ENCODE peak calls at places on chromosome 5, in five cellular contexts. One of them, this sample, is unnamed.

GRCh38 chr5:33432656-33433055 is 8.1 kb upstream of the TARS1 start:
- DNase-seq in MM.1S: no peak
- DNase-seq in type B pancreatic cell: no peak
- DNase-seq in suprapubic skin: no peak
- DNase-seq in GM23338: no peak
- DNase-seq in this sample: no peak

GRCh38 chr5:142871056-142871879 is 101.1 kb downstream of the ARHGAP26 start:
- DNase-seq in MM.1S: no peak
- DNase-seq in type B pancreatic cell: no peak
- DNase-seq in suprapubic skin: no peak
- DNase-seq in GM23338: no peak
- DNase-seq in this sample: peak

GRCh38 chr5:66974256-66974655 is 222.3 kb downstream of the CD180 start:
- DNase-seq in MM.1S: no peak
- DNase-seq in type B pancreatic cell: no peak
- DNase-seq in suprapubic skin: no peak
- DNase-seq in GM23338: no peak
- DNase-seq in this sample: no peak

GRCh38 chr5:53378590-53379247 is 101.7 kb upstream of the FST start:
- DNase-seq in MM.1S: no peak
- DNase-seq in type B pancreatic cell: no peak
- DNase-seq in suprapubic skin: no peak
- DNase-seq in GM23338: no peak
- DNase-seq in this sample: peak

GRCh38 chr5:3659907-3660306 is 64.3 kb downstream of the IRX1 start:
- DNase-seq in MM.1S: no peak
- DNase-seq in type B pancreatic cell: no peak
- DNase-seq in suprapubic skin: no peak
- DNase-seq in GM23338: no peak
- DNase-seq in this sample: no peak

GRCh38 chr5:5165541-5166002 is 25.4 kb downstream of the ADAMTS16 start:
- DNase-seq in MM.1S: no peak
- DNase-seq in type B pancreatic cell: no peak
- DNase-seq in suprapubic skin: no peak
- DNase-seq in GM23338: no peak
- DNase-seq in this sample: peak

GRCh38 chr5:38450627-38451371 is 105.6 kb downstream of the LIFR start:
- DNase-seq in MM.1S: no peak
- DNase-seq in type B pancreatic cell: no peak
- DNase-seq in suprapubic skin: no peak
- DNase-seq in GM23338: no peak
- DNase-seq in this sample: no peak

GRCh38 chr5:177468329-177469058 is 4.9 kb downstream of the DBN1 start:
- DNase-seq in MM.1S: no peak
- DNase-seq in type B pancreatic cell: no peak
- DNase-seq in suprapubic skin: no peak
- DNase-seq in GM23338: no peak
- DNase-seq in this sample: no peak

GRCh38 chr5:146860213-146860891 is 18.2 kb downstream of the PPP2R2B start:
- DNase-seq in MM.1S: no peak
- DNase-seq in type B pancreatic cell: no peak
- DNase-seq in suprapubic skin: no peak
- DNase-seq in GM23338: no peak
- DNase-seq in this sample: no peak

GRCh38 chr5:159956074-159956473 is 39.8 kb downstream of the ADRA1B start:
- DNase-seq in MM.1S: no peak
- DNase-seq in type B pancreatic cell: no peak
- DNase-seq in suprapubic skin: no peak
- DNase-seq in GM23338: no peak
- DNase-seq in this sample: no peak

GRCh38 chr5:11617080-11617479 is 287.2 kb downstream of the CTNND2 start:
- DNase-seq in MM.1S: no peak
- DNase-seq in type B pancreatic cell: no peak
- DNase-seq in suprapubic skin: no peak
- DNase-seq in GM23338: no peak
- DNase-seq in this sample: peak

GRCh38 chr5:11622785-11623184 is 281.5 kb downstream of the CTNND2 start:
- DNase-seq in MM.1S: no peak
- DNase-seq in type B pancreatic cell: no peak
- DNase-seq in suprapubic skin: no peak
- DNase-seq in GM23338: no peak
- DNase-seq in this sample: no peak

GRCh38 chr5:11620172-11620571 is 284.1 kb downstream of the CTNND2 start:
- DNase-seq in MM.1S: no peak
- DNase-seq in type B pancreatic cell: no peak
- DNase-seq in suprapubic skin: no peak
- DNase-seq in GM23338: peak
- DNase-seq in this sample: no peak

GRCh38 chr5:11619339-11620028 is 284.8 kb downstream of the CTNND2 start:
- DNase-seq in MM.1S: no peak
- DNase-seq in type B pancreatic cell: no peak
- DNase-seq in suprapubic skin: no peak
- DNase-seq in GM23338: peak
- DNase-seq in this sample: peak
- TF ChIP-seq CTCF in MM.1S: no peak
- TF ChIP-seq CTCF in type B pancreatic cell: peak
- TF ChIP-seq CTCF in suprapubic skin: no peak
- TF ChIP-seq CTCF in GM23338: peak
- TF ChIP-seq CTCF in this sample: peak

DNA sequence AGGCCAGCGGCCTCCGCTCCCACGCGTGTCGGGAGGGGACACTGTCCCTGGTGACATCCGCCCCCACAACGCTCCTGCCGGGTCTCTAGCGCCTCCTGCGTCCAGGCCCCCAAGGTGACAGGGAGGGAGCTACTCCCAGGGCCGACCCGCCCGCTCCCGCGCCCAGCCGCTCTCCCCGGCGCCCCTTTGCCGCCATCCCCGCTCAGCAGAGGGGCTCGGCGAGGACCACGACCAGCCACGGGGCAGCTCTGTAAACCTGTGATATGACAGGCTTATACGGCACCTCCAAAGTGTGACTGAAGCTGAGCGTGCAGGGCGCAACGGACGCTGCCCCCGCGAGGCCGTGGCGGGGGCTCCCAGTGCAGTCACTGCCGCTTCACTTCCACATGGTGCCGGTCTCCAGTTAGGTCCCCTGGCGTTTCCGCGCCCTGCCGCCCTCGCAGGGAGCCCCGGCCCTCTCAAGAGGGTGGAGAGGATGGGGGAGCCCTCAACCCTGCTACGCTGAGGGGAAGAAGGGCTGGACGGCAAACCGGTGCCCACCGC is 978 bp upstream of the ADCY2 start:
- DNase-seq in MM.1S: no peak
- DNase-seq in type B pancreatic cell: no peak
- DNase-seq in suprapubic skin: peak
- DNase-seq in GM23338: peak
- DNase-seq in this sample: no peak
- TF ChIP-seq CTCF in MM.1S: no peak
- TF ChIP-seq CTCF in type B pancreatic cell: peak
- TF ChIP-seq CTCF in suprapubic skin: no peak
- TF ChIP-seq CTCF in GM23338: peak
- TF ChIP-seq CTCF in this sample: no peak

GRCh38 chr5:127343313-127343712 is 52.7 kb downstream of the MEGF10 start:
- DNase-seq in MM.1S: no peak
- DNase-seq in type B pancreatic cell: no peak
- DNase-seq in suprapubic skin: no peak
- DNase-seq in GM23338: no peak
- DNase-seq in this sample: no peak

GRCh38 chr5:127338501-127338900 is 47.9 kb downstream of the MEGF10 start:
- DNase-seq in MM.1S: no peak
- DNase-seq in type B pancreatic cell: no peak
- DNase-seq in suprapubic skin: no peak
- DNase-seq in GM23338: no peak
- DNase-seq in this sample: no peak

GRCh38 chr5:127342364-127342763 is 51.8 kb downstream of the MEGF10 start:
- DNase-seq in MM.1S: no peak
- DNase-seq in type B pancreatic cell: no peak
- DNase-seq in suprapubic skin: no peak
- DNase-seq in GM23338: no peak
- DNase-seq in this sample: no peak

GRCh38 chr5:127340606-127341005 is 50.0 kb downstream of the MEGF10 start:
- DNase-seq in MM.1S: no peak
- DNase-seq in type B pancreatic cell: no peak
- DNase-seq in suprapubic skin: no peak
- DNase-seq in GM23338: no peak
- DNase-seq in this sample: no peak

GRCh38 chr5:127343866-127344265 is 53.3 kb downstream of the MEGF10 start:
- DNase-seq in MM.1S: no peak
- DNase-seq in type B pancreatic cell: no peak
- DNase-seq in suprapubic skin: no peak
- DNase-seq in GM23338: no peak
- DNase-seq in this sample: no peak
- TF ChIP-seq CTCF in MM.1S: no peak
- TF ChIP-seq CTCF in type B pancreatic cell: no peak
- TF ChIP-seq CTCF in suprapubic skin: no peak
- TF ChIP-seq CTCF in GM23338: no peak
- TF ChIP-seq CTCF in this sample: no peak

GRCh38 chr5:42515504-42515903 is 92.3 kb downstream of the GHR start:
- DNase-seq in MM.1S: no peak
- DNase-seq in type B pancreatic cell: no peak
- DNase-seq in suprapubic skin: no peak
- DNase-seq in GM23338: no peak
- DNase-seq in this sample: no peak

GRCh38 chr5:42516282-42517042 is 93.2 kb downstream of the GHR start:
- DNase-seq in MM.1S: no peak
- DNase-seq in type B pancreatic cell: no peak
- DNase-seq in suprapubic skin: no peak
- DNase-seq in GM23338: no peak
- DNase-seq in this sample: no peak

GRCh38 chr5:42513246-42513645 is 90.0 kb downstream of the GHR start:
- DNase-seq in MM.1S: no peak
- DNase-seq in type B pancreatic cell: no peak
- DNase-seq in suprapubic skin: no peak
- DNase-seq in GM23338: no peak
- DNase-seq in this sample: no peak

GRCh38 chr5:42517164-42517563 is 93.9 kb downstream of the GHR start:
- DNase-seq in MM.1S: no peak
- DNase-seq in type B pancreatic cell: no peak
- DNase-seq in suprapubic skin: no peak
- DNase-seq in GM23338: no peak
- DNase-seq in this sample: no peak

DNA sequence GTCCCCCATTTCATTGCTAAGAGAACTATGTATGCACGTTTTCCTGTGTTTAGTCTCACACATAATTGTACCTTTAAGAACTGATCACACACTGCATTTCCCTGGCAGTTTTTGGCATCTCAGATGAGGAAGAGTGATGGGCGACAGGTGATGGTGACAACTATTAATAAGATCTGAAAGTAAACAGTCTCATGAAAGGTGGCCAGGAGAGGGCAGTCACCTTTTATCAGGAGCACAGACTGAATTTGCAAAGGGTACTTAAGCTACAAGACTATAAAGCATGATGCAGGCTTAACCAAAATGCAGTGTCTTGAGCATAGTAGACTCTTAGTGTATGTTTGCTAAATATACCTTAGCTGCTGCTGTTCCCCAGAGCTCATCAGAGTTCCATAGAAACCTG is 91.5 kb downstream of the GHR start:
- DNase-seq in MM.1S: peak
- DNase-seq in type B pancreatic cell: no peak
- DNase-seq in suprapubic skin: no peak
- DNase-seq in GM23338: peak
- DNase-seq in this sample: peak
- TF ChIP-seq CTCF in MM.1S: peak
- TF ChIP-seq CTCF in type B pancreatic cell: no peak
- TF ChIP-seq CTCF in suprapubic skin: no peak
- TF ChIP-seq CTCF in GM23338: peak
- TF ChIP-seq CTCF in this sample: peak

GRCh38 chr5:36613241-36613640 is 6.8 kb downstream of the SLC1A3 start:
- DNase-seq in MM.1S: no peak
- DNase-seq in type B pancreatic cell: no peak
- DNase-seq in suprapubic skin: no peak
- DNase-seq in GM23338: no peak
- DNase-seq in this sample: no peak

GRCh38 chr5:36610629-36611028 is 4.2 kb downstream of the SLC1A3 start:
- DNase-seq in MM.1S: no peak
- DNase-seq in type B pancreatic cell: no peak
- DNase-seq in suprapubic skin: no peak
- DNase-seq in GM23338: no peak
- DNase-seq in this sample: no peak

GRCh38 chr5:36613771-36614656 is 7.6 kb downstream of the SLC1A3 start:
- DNase-seq in MM.1S: no peak
- DNase-seq in type B pancreatic cell: no peak
- DNase-seq in suprapubic skin: no peak
- DNase-seq in GM23338: no peak
- DNase-seq in this sample: no peak

GRCh38 chr5:36614657-36615308 is 8.4 kb downstream of the SLC1A3 start:
- DNase-seq in MM.1S: no peak
- DNase-seq in type B pancreatic cell: no peak
- DNase-seq in suprapubic skin: no peak
- DNase-seq in GM23338: no peak
- DNase-seq in this sample: peak

GRCh38 chr5:36611520-36612274 is 5.3 kb downstream of the SLC1A3 start:
- DNase-seq in MM.1S: no peak
- DNase-seq in type B pancreatic cell: no peak
- DNase-seq in suprapubic skin: no peak
- DNase-seq in GM23338: no peak
- DNase-seq in this sample: no peak
- TF ChIP-seq CTCF in MM.1S: no peak
- TF ChIP-seq CTCF in type B pancreatic cell: no peak
- TF ChIP-seq CTCF in suprapubic skin: no peak
- TF ChIP-seq CTCF in GM23338: no peak
- TF ChIP-seq CTCF in this sample: no peak

DNA sequence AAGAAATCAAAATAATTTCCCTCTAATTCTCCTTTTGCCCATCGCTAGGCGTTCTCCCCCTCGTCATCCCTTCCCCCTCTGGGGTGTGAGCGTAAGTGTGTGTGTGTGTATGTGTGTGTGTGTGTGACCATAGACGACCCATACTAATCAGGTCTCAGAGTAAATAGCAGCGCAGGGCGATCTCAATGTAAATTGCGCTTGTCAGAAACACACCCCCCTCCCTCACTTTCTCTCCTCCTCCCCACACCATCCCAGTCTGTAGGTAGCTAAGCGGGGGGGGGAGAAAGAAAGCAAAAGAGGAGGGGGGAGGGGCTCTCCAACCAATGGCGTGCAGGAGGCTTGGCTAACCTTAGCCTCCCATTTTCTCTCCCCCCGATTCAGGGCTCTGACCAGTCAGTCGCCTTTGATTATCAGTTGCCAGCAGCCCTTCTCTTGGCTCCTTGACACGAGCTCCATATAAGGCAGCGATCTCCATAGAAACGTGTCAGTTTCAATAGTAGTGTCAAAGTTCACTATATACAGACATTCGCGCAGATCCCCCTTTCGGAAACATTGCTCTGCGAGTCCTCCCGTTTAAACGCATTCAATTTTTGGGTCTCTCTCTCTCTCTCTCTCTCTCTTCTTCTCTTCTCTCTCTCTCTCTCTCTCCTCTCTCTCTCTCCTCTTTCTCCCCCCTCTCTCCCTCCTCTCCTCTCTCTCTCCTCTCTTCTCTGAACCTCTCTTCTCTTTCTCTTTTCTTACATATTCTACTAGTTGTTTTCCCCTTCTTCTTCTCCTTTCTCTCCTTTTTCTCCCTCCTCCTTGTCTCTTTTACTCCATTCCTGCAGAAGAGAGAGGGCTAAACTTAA is at the start of gene NR2F1:
- DNase-seq in MM.1S: peak
- DNase-seq in type B pancreatic cell: peak
- DNase-seq in suprapubic skin: no peak
- DNase-seq in GM23338: peak
- DNase-seq in this sample: peak
- TF ChIP-seq CTCF in MM.1S: no peak
- TF ChIP-seq CTCF in type B pancreatic cell: no peak
- TF ChIP-seq CTCF in suprapubic skin: no peak
- TF ChIP-seq CTCF in GM23338: no peak
- TF ChIP-seq CTCF in this sample: no peak